ENCODE peak calls at places on chromosomes 1 and 21, in ten cellular contexts. U is ovary, Y is H9, X is tibial nerve, W is HCT116, T is pancreas, L is colonic mucosa, P is transverse colon, J is heart right ventricle, E is psoas muscle. V is an unnamed sample. For H3K4me1, the result is how much of the 10 kb centered on the place peaks cover.

GRCh38 chr1:36520771-36521420 is 38.2 kb upstream of the CSF3R start:
- DNase-seq in W (no peak), J (no peak), L (no peak), Y (no peak), P (no peak), U (no peak), X (no peak), T (no peak), E (no peak), V (no peak)

GRCh38 chr21:31924548-31924947 is 51.7 kb downstream of the HUNK start:
- DNase-seq in W (no peak), J (no peak), Y (no peak), P (no peak), L (no peak), U (no peak), T (no peak), X (no peak), E (no peak), V (no peak)

GRCh38 chr1:53129891-53130597 is 12.4 kb downstream of the SLC1A7 start:
- DNase-seq in Y (no peak), W (no peak), L (no peak), U (peak), P (no peak), T (no peak), J (no peak), X (no peak), E (peak), V (no peak)

GRCh38 chr21:29306920-29307319 is 8.2 kb downstream of the BACH1 start:
- DNase-seq in E (no peak), P (no peak), T (no peak), X (no peak), L (no peak), U (no peak), W (no peak), Y (no peak), J (no peak), V (no peak)

GRCh38 chr21:17738171-17738953 is 80.8 kb downstream of the C21orf91 start:
- DNase-seq in U (no peak), Y (peak), P (peak), E (no peak), W (no peak), X (no peak), J (peak), L (no peak), T (no peak), V (no peak)

GRCh38 chr1:41023279-41023990 is 1.9 kb upstream of the SLFNL1 start:
- DNase-seq in J (no peak), P (no peak), E (no peak), Y (no peak), W (no peak), U (no peak), T (no peak), X (no peak), L (no peak), V (no peak)

GRCh38 chr1:168082008-168082876 is 54.5 kb downstream of the GPR161 start:
- DNase-seq in L (peak), W (peak), J (peak), X (peak), U (peak), E (peak), Y (peak), P (peak), T (peak), V (peak)

GRCh38 chr21:16473965-16474364 is 744.2 kb downstream of the USP25 start:
- DNase-seq in J (no peak), Y (no peak), U (no peak), E (no peak), X (no peak), W (no peak), P (no peak), L (no peak), T (no peak), V (no peak)

GRCh38 chr1:58156801-58157200 is 389.7 kb downstream of the OMA1 start:
- DNase-seq in P (no peak), W (no peak), U (no peak), L (no peak), J (no peak), T (no peak), Y (no peak), X (no peak), E (no peak), V (no peak)

GRCh38 chr1:233790662-233791371 is 113.7 kb upstream of the SLC35F3 start:
- DNase-seq in L (peak), X (peak), Y (peak), E (no peak), T (no peak), W (peak), U (peak), J (no peak), P (peak), V (peak)

GRCh38 chr1:169363046-169363756 is 4.4 kb downstream of the NME7 start:
- DNase-seq in P (no peak), J (no peak), L (no peak), X (no peak), E (no peak), Y (no peak), W (peak), U (no peak), T (no peak), V (peak)

GRCh38 chr1:212699839-212700596 is at the start of gene BATF3:
- DNase-seq in T (peak), P (peak), X (peak), L (peak), U (peak), W (no peak), E (peak), J (peak), Y (no peak), V (no peak)

GRCh38 chr21:14566889-14567288 is 20.8 kb upstream of the SAMSN1 start:
- DNase-seq in T (no peak), W (no peak), L (no peak), E (no peak), J (no peak), X (no peak), Y (no peak), P (no peak), U (no peak), V (no peak)
- H3K4me1 ChIP-seq in T (under half), W (under half), L (under half), E (under half), J (under half), X (under half), Y (under half), P (under half), U (under half), V (under half)

GRCh38 chr1:9420835-9421532 is 118.3 kb upstream of the SLC25A33 start:
- DNase-seq in L (no peak), W (no peak), J (no peak), U (no peak), P (no peak), Y (no peak), E (no peak), T (no peak), X (no peak), V (no peak)
- H3K4me1 ChIP-seq in L (under half), W (under half), J (under half), U (under half), P (under half), Y (under half), E (under half), T (under half), X (under half), V (under half)

GRCh38 chr21:42234026-42234425 is 15.1 kb downstream of the ABCG1 start:
- DNase-seq in W (no peak), U (no peak), L (no peak), J (no peak), P (no peak), X (no peak), T (no peak), E (peak), Y (no peak), V (no peak)
- H3K4me1 ChIP-seq in W (under half), U (under half), L (under half), J (half or more), P (half or more), X (half or more), T (under half), E (half or more), Y (under half), V (under half)

GRCh38 chr1:39567302-39567701 is 9.3 kb downstream of the PABPC4 start:
- DNase-seq in X (no peak), P (no peak), T (no peak), J (no peak), U (no peak), E (no peak), L (no peak), W (no peak), Y (no peak), V (no peak)
- H3K4me1 ChIP-seq in X (under half), P (under half), T (under half), J (under half), U (under half), E (under half), L (under half), W (under half), Y (under half), V (under half)

DNA sequence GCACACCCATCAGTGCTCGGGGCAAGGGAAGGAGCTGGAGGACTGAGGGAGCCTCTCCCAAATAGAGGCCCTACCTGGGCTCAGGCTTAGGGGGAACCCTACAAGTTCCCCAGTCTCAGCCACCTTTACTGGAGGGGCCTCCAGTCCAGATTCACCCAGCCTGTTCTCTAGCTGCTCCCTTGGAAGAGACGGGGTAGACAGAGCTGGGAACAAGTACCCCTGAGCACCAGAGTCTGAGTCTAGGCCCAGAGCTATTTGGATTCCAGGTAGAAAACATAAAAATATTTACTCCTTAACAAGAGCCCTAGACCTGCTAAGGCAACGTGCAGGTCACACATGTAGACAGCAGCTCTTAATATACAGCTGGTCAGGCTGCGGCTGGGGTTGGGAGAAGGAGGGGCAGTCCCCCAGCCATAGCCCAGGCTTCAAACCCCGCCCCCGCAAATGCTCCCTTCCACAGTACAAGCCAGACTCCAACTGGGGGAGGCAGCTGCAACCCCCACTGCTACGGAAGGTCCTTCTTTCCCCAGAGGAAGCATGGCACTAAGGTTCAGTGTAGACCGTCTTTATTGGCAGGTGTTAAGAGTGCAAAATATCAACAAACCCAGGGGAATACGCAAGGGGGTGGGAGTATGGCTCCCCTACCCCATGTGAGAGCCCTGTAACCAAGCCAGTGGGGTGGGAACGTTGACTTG is 8.0 kb downstream of the TENT5B start:
- DNase-seq in T (no peak), Y (peak), P (no peak), U (peak), X (no peak), J (peak), E (no peak), L (no peak), W (no peak), V (peak)
- H3K4me1 ChIP-seq in T (under half), Y (under half), P (half or more), U (under half), X (under half), J (half or more), E (under half), L (under half), W (half or more), V (under half)

GRCh38 chr1:54803761-54804470 is 2.8 kb upstream of the TTC22 start:
- DNase-seq in T (no peak), L (peak), U (no peak), X (no peak), Y (peak), W (no peak), J (no peak), E (no peak), P (peak), V (no peak)

GRCh38 chr1:54798769-54799641 is 2.1 kb downstream of the TTC22 start:
- DNase-seq in W (no peak), Y (no peak), J (no peak), U (no peak), E (peak), X (no peak), T (no peak), P (peak), L (peak), V (peak)

GRCh38 chr1:54800041-54800898 is 853 bp downstream of the TTC22 start:
- DNase-seq in J (no peak), U (no peak), P (peak), L (no peak), T (no peak), X (no peak), W (no peak), Y (no peak), E (peak), V (no peak)

GRCh38 chr1:54798206-54798605 is 2.9 kb downstream of the TTC22 start:
- DNase-seq in U (no peak), J (no peak), T (no peak), X (no peak), W (no peak), Y (no peak), P (peak), E (no peak), L (peak), V (no peak)

GRCh38 chr1:54800899-54801759 is at the start of gene TTC22:
- DNase-seq in T (peak), W (peak), E (peak), P (peak), L (peak), U (peak), Y (peak), J (no peak), X (no peak), V (peak)
- H3K4me1 ChIP-seq in T (under half), W (under half), E (under half), P (half or more), L (under half), U (under half), Y (under half), J (under half), X (under half), V (under half)

GRCh38 chr1:4674117-4674516 is 19.7 kb downstream of the AJAP1 start:
- DNase-seq in E (no peak), W (no peak), T (no peak), P (no peak), U (no peak), J (no peak), X (no peak), Y (no peak), L (no peak), V (no peak)
- H3K4me1 ChIP-seq in E (under half), W (under half), T (under half), P (under half), U (under half), J (under half), X (under half), Y (under half), L (under half), V (under half)

DNA sequence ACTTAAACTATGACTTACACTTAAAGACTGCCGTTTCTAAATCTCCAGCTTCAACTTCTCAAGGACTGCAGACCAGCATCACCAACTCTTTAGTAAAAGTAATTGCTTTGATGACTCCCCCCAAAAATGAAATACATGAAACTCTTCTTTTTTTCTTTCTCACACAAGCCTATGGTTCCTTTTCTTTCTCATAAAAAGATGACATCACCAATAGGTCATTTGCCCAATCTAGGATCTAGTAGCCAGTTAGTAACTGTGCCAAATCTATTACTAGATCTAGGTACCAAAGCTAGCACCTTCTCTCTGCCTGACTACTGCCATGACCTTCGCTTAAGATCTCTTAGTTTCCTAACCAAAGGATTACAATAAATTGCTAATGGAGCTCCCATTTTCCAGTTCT is 1266.0 kb upstream of the ADGRL4 start:
- DNase-seq in X (no peak), E (no peak), P (no peak), U (no peak), T (no peak), W (no peak), L (no peak), Y (no peak), J (no peak), V (no peak)
- H3K4me1 ChIP-seq in X (under half), E (under half), P (under half), U (under half), T (under half), W (under half), L (under half), Y (under half), J (under half), V (under half)